ENCODE peak calls at places on chromosomes 6 and 20, in five cellular contexts. One of them, this sample, is unnamed. For H3K4me1 and H3K27me3, the result is how much of the 10 kb centered on the place peaks cover.

GRCh38 chr20:2750343-2751251 is 49.8 kb downstream of the CPXM1 start:
- DNase-seq in PC-3: peak
- DNase-seq in lung: peak
- DNase-seq in K562: peak
- DNase-seq in upper lobe of right lung: peak
- DNase-seq in this sample: no peak

GRCh38 chr6:126614642-126615504 is 275.0 kb downstream of the CENPW start:
- DNase-seq in K562: no peak
- DNase-seq in PC-3: no peak
- DNase-seq in upper lobe of right lung: no peak
- DNase-seq in lung: no peak
- DNase-seq in this sample: no peak

GRCh38 chr6:32954983-32955802 is 2.3 kb upstream of the HLA-DMA start:
- DNase-seq in K562: no peak
- DNase-seq in PC-3: peak
- DNase-seq in upper lobe of right lung: no peak
- DNase-seq in lung: no peak
- DNase-seq in this sample: no peak

GRCh38 chr20:23145281-23145700 is 59.2 kb upstream of the CD93 start:
- DNase-seq in lung: no peak
- DNase-seq in PC-3: peak
- DNase-seq in K562: no peak
- DNase-seq in upper lobe of right lung: peak
- DNase-seq in this sample: no peak

GRCh38 chr20:45781391-45781931 is 10.2 kb downstream of the WFDC3 start:
- DNase-seq in lung: peak
- DNase-seq in PC-3: peak
- DNase-seq in upper lobe of right lung: no peak
- DNase-seq in K562: no peak
- DNase-seq in this sample: no peak

GRCh38 chr6:37485259-37485658 is 14.4 kb downstream of the CCDC167 start:
- DNase-seq in lung: no peak
- DNase-seq in PC-3: no peak
- DNase-seq in K562: peak
- DNase-seq in upper lobe of right lung: no peak
- DNase-seq in this sample: no peak

GRCh38 chr20:9617062-9617461 is 102.7 kb downstream of the LAMP5 start:
- DNase-seq in K562: peak
- DNase-seq in PC-3: peak
- DNase-seq in upper lobe of right lung: no peak
- DNase-seq in lung: peak
- DNase-seq in this sample: peak

GRCh38 chr6:150687508-150687907 is 87.8 kb downstream of the PLEKHG1 start:
- DNase-seq in PC-3: no peak
- DNase-seq in K562: no peak
- DNase-seq in upper lobe of right lung: no peak
- DNase-seq in lung: no peak
- DNase-seq in this sample: no peak

GRCh38 chr6:112626468-112627082 is 279.4 kb downstream of the RFPL4B start:
- DNase-seq in PC-3: peak
- DNase-seq in upper lobe of right lung: no peak
- DNase-seq in lung: no peak
- DNase-seq in K562: peak
- DNase-seq in this sample: peak

GRCh38 chr20:59703046-59703445 is 98.7 kb downstream of the PHACTR3 start:
- DNase-seq in K562: no peak
- DNase-seq in PC-3: peak
- DNase-seq in upper lobe of right lung: no peak
- DNase-seq in lung: no peak
- DNase-seq in this sample: no peak

GRCh38 chr6:108165714-108166663 is at the start of gene NR2E1:
- DNase-seq in PC-3: no peak
- DNase-seq in lung: no peak
- DNase-seq in upper lobe of right lung: no peak
- DNase-seq in K562: no peak
- DNase-seq in this sample: no peak

GRCh38 chr6:52286798-52287432 is 2.4 kb upstream of the MCM3 start:
- DNase-seq in lung: peak
- DNase-seq in PC-3: peak
- DNase-seq in upper lobe of right lung: peak
- DNase-seq in K562: peak
- DNase-seq in this sample: peak

GRCh38 chr6:52333840-52334200 is 28.1 kb upstream of the PAQR8 start:
- DNase-seq in PC-3: no peak
- DNase-seq in lung: no peak
- DNase-seq in K562: no peak
- DNase-seq in upper lobe of right lung: no peak
- DNase-seq in this sample: no peak

GRCh38 chr6:86407128-86407527 is 530.2 kb upstream of the HTR1E start:
- DNase-seq in K562: no peak
- DNase-seq in PC-3: no peak
- DNase-seq in upper lobe of right lung: no peak
- DNase-seq in lung: no peak
- DNase-seq in this sample: no peak

GRCh38 chr20:43893930-43894329 is 20.7 kb upstream of the TOX2 start:
- DNase-seq in K562: no peak
- DNase-seq in upper lobe of right lung: no peak
- DNase-seq in PC-3: no peak
- DNase-seq in lung: no peak
- DNase-seq in this sample: no peak

GRCh38 chr6:157822221-157823000 is 635 bp upstream of the SNX9 start:
- DNase-seq in PC-3: no peak
- DNase-seq in K562: no peak
- DNase-seq in lung: no peak
- DNase-seq in upper lobe of right lung: peak
- DNase-seq in this sample: peak

GRCh38 chr6:114049367-114049966 is 78.5 kb upstream of the HDAC2 start:
- DNase-seq in upper lobe of right lung: no peak
- DNase-seq in K562: no peak
- DNase-seq in lung: no peak
- DNase-seq in PC-3: no peak
- DNase-seq in this sample: no peak

GRCh38 chr6:13733178-13733851 is 21.7 kb upstream of the RANBP9 start:
- DNase-seq in PC-3: peak
- DNase-seq in K562: peak
- DNase-seq in lung: peak
- DNase-seq in upper lobe of right lung: peak
- DNase-seq in this sample: peak

GRCh38 chr6:84728602-84729001 is 35.8 kb downstream of the TBX18 start:
- DNase-seq in K562: peak
- DNase-seq in PC-3: peak
- DNase-seq in upper lobe of right lung: no peak
- DNase-seq in lung: no peak
- DNase-seq in this sample: no peak

GRCh38 chr6:141265748-141266647 is 866.7 kb upstream of the GJE1 start:
- DNase-seq in upper lobe of right lung: no peak
- DNase-seq in lung: no peak
- DNase-seq in PC-3: peak
- DNase-seq in K562: no peak
- DNase-seq in this sample: no peak

GRCh38 chr6:150025201-150025917 is at the start of gene RAET1L:
- DNase-seq in upper lobe of right lung: no peak
- DNase-seq in lung: peak
- DNase-seq in K562: no peak
- DNase-seq in PC-3: peak
- DNase-seq in this sample: peak

GRCh38 chr20:51153867-51154707 is 131.2 kb upstream of the KCNG1 start:
- DNase-seq in PC-3: no peak
- DNase-seq in K562: no peak
- DNase-seq in lung: no peak
- DNase-seq in upper lobe of right lung: no peak
- DNase-seq in this sample: no peak

GRCh38 chr6:26611599-26611998 is 14.8 kb downstream of the ABT1 start:
- DNase-seq in K562: no peak
- DNase-seq in upper lobe of right lung: no peak
- DNase-seq in lung: no peak
- DNase-seq in PC-3: no peak
- DNase-seq in this sample: no peak

GRCh38 chr20:59204201-59204894 is 40.7 kb downstream of the ZNF831 start:
- DNase-seq in lung: no peak
- DNase-seq in K562: no peak
- DNase-seq in upper lobe of right lung: no peak
- DNase-seq in PC-3: no peak
- DNase-seq in this sample: no peak

GRCh38 chr6:149939909-149940672 is 1.7 kb upstream of the ULBP2 start:
- DNase-seq in upper lobe of right lung: no peak
- DNase-seq in lung: no peak
- DNase-seq in PC-3: no peak
- DNase-seq in K562: no peak
- DNase-seq in this sample: no peak

GRCh38 chr6:79812195-79812594 is 135.2 kb downstream of the ELOVL4 start:
- DNase-seq in K562: no peak
- DNase-seq in upper lobe of right lung: no peak
- DNase-seq in lung: no peak
- DNase-seq in PC-3: no peak
- DNase-seq in this sample: no peak

GRCh38 chr20:32333181-32333987 is 24.7 kb upstream of the ASXL1 start:
- DNase-seq in PC-3: no peak
- DNase-seq in K562: no peak
- DNase-seq in lung: no peak
- DNase-seq in upper lobe of right lung: no peak
- DNase-seq in this sample: no peak

GRCh38 chr20:57627972-57628650 is 7.9 kb upstream of the ZBP1 start:
- DNase-seq in upper lobe of right lung: peak
- DNase-seq in PC-3: peak
- DNase-seq in K562: no peak
- DNase-seq in lung: peak
- DNase-seq in this sample: no peak

GRCh38 chr20:21557246-21557982 is 43.5 kb upstream of the NKX2-2 start:
- DNase-seq in K562: no peak
- DNase-seq in upper lobe of right lung: no peak
- DNase-seq in PC-3: no peak
- DNase-seq in lung: no peak
- DNase-seq in this sample: no peak

GRCh38 chr6:131393433-131393832 is 179.6 kb upstream of the ARG1 start:
- DNase-seq in upper lobe of right lung: no peak
- DNase-seq in lung: no peak
- DNase-seq in K562: no peak
- DNase-seq in PC-3: no peak
- DNase-seq in this sample: no peak

DNA sequence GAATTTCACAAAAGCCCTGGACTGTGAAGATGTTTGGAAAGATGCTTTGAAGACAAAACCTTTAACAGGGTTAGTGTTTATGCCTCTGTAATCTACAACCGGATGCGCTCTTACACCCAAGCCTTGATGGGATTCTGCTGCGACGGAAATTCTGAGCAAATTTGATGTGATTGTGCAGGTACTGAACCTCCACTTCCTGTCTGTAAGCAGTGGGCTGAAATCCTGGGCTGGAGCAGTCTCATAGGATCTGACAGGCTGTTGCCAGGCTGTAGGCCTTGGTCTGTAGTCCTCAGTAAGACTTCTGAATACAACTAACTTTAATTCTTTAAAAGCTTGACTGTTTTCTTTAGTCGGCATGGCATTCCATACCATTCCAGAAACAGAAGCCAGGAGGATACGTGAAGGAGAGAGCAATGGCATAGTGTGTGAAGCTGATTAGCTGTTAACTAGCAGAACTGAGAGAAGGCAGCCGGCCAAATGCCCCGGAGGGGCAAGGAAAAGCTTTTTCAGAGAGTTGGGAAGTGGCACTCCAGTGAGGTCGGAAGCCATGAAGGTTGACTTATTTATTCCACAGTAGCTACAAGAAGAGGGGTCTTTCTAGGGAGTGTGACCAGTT is 68.3 kb downstream of the ADTRP start:
- DNase-seq in K562: no peak
- DNase-seq in PC-3: no peak
- DNase-seq in lung: no peak
- DNase-seq in upper lobe of right lung: no peak
- DNase-seq in this sample: peak
- H3K4me1 ChIP-seq in K562: under half
- H3K4me1 ChIP-seq in PC-3: under half
- H3K4me1 ChIP-seq in lung: under half
- H3K4me1 ChIP-seq in upper lobe of right lung: under half
- H3K4me1 ChIP-seq in this sample: under half

GRCh38 chr20:40687384-40688128 is 1.5 kb downstream of the MAFB start:
- DNase-seq in PC-3: no peak
- DNase-seq in K562: no peak
- DNase-seq in upper lobe of right lung: peak
- DNase-seq in lung: peak
- DNase-seq in this sample: peak
- H3K27me3 ChIP-seq in PC-3: half or more
- H3K27me3 ChIP-seq in K562: under half
- H3K27me3 ChIP-seq in upper lobe of right lung: under half
- H3K27me3 ChIP-seq in lung: under half
- H3K27me3 ChIP-seq in this sample: under half

GRCh38 chr6:139375239-139376053 is 998 bp upstream of the CITED2 start:
- DNase-seq in K562: peak
- DNase-seq in upper lobe of right lung: peak
- DNase-seq in lung: peak
- DNase-seq in PC-3: peak
- DNase-seq in this sample: peak
- H3K4me1 ChIP-seq in K562: under half
- H3K4me1 ChIP-seq in upper lobe of right lung: under half
- H3K4me1 ChIP-seq in lung: under half
- H3K4me1 ChIP-seq in PC-3: under half
- H3K4me1 ChIP-seq in this sample: under half

GRCh38 chr6:169807699-169808607 is 56.5 kb downstream of the ERMARD start:
- DNase-seq in K562: no peak
- DNase-seq in lung: peak
- DNase-seq in PC-3: no peak
- DNase-seq in upper lobe of right lung: no peak
- DNase-seq in this sample: no peak

GRCh38 chr6:169805242-169805838 is 53.9 kb downstream of the ERMARD start:
- DNase-seq in lung: peak
- DNase-seq in upper lobe of right lung: no peak
- DNase-seq in K562: no peak
- DNase-seq in PC-3: no peak
- DNase-seq in this sample: no peak

GRCh38 chr6:169808608-169808967 is 57.2 kb downstream of the ERMARD start:
- DNase-seq in PC-3: no peak
- DNase-seq in K562: no peak
- DNase-seq in upper lobe of right lung: no peak
- DNase-seq in lung: no peak
- DNase-seq in this sample: no peak

GRCh38 chr6:169807219-169807618 is 55.8 kb downstream of the ERMARD start:
- DNase-seq in upper lobe of right lung: no peak
- DNase-seq in lung: no peak
- DNase-seq in PC-3: no peak
- DNase-seq in K562: no peak
- DNase-seq in this sample: no peak

DNA sequence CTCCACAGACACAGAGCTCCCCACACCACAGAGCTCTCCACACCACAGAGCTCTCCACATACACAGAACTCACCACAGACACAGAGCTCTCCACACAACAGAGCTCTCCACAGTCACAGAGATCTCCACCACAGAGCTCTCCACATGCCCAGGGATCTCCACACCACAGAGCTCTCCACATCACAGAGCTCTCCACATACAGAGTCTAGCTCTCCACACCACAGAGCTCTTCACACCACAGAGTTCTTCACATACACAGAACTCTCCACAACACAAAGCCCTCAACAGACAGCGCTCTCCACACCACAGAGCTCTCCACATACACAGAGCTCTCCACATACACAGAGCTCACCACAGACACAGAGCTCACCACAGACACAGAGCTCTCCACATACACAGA is 55.3 kb downstream of the ERMARD start:
- DNase-seq in lung: peak
- DNase-seq in K562: no peak
- DNase-seq in PC-3: no peak
- DNase-seq in upper lobe of right lung: no peak
- DNase-seq in this sample: no peak
- H3K27me3 ChIP-seq in lung: under half
- H3K27me3 ChIP-seq in K562: under half
- H3K27me3 ChIP-seq in PC-3: under half
- H3K27me3 ChIP-seq in upper lobe of right lung: under half
- H3K27me3 ChIP-seq in this sample: under half